ENCODE peak calls at places on chromosomes 7 and 10, in nine cellular contexts. One of them, this sample, is unnamed. For H3K9me3, the result is how much of the 10 kb centered on the place peaks cover.

GRCh38 chr10:90993340-90993739 is 72.5 kb upstream of the ANKRD1 start:
- DNase-seq in uterus: no peak
- DNase-seq in PC-9: no peak
- DNase-seq in colonic mucosa: no peak
- DNase-seq in tibial artery: no peak
- DNase-seq in Panc1: no peak
- DNase-seq in heart left ventricle: no peak
- DNase-seq in astrocyte: peak
- DNase-seq in PC-3: no peak
- DNase-seq in this sample: no peak

GRCh38 chr10:89613582-89613981 is 31.5 kb downstream of the PANK1 start:
- DNase-seq in uterus: no peak
- DNase-seq in PC-9: no peak
- DNase-seq in colonic mucosa: no peak
- DNase-seq in tibial artery: no peak
- DNase-seq in Panc1: no peak
- DNase-seq in heart left ventricle: no peak
- DNase-seq in astrocyte: no peak
- DNase-seq in PC-3: no peak
- DNase-seq in this sample: no peak

GRCh38 chr7:101575168-101575567 is 53.9 kb downstream of the MYL10 start:
- DNase-seq in uterus: no peak
- DNase-seq in PC-9: no peak
- DNase-seq in colonic mucosa: no peak
- DNase-seq in tibial artery: no peak
- DNase-seq in Panc1: no peak
- DNase-seq in heart left ventricle: no peak
- DNase-seq in astrocyte: no peak
- DNase-seq in PC-3: no peak
- DNase-seq in this sample: peak

GRCh38 chr7:157976406-157976805 is 611.2 kb downstream of the PTPRN2 start:
- DNase-seq in uterus: no peak
- DNase-seq in PC-9: no peak
- DNase-seq in colonic mucosa: no peak
- DNase-seq in tibial artery: peak
- DNase-seq in Panc1: no peak
- DNase-seq in heart left ventricle: no peak
- DNase-seq in astrocyte: no peak
- DNase-seq in PC-3: no peak
- DNase-seq in this sample: no peak

GRCh38 chr7:65441010-65441409 is 67.4 kb downstream of the ZNF92 start:
- DNase-seq in uterus: no peak
- DNase-seq in PC-9: no peak
- DNase-seq in colonic mucosa: no peak
- DNase-seq in tibial artery: no peak
- DNase-seq in Panc1: no peak
- DNase-seq in heart left ventricle: no peak
- DNase-seq in astrocyte: peak
- DNase-seq in PC-3: peak
- DNase-seq in this sample: no peak

GRCh38 chr7:102468416-102469350 is 3.9 kb downstream of the LRWD1 start:
- DNase-seq in uterus: no peak
- DNase-seq in PC-9: no peak
- DNase-seq in colonic mucosa: no peak
- DNase-seq in tibial artery: peak
- DNase-seq in Panc1: no peak
- DNase-seq in heart left ventricle: no peak
- DNase-seq in astrocyte: no peak
- DNase-seq in PC-3: no peak
- DNase-seq in this sample: no peak

GRCh38 chr7:6286486-6286885 is 14.1 kb upstream of the CYTH3 start:
- DNase-seq in uterus: no peak
- DNase-seq in PC-9: no peak
- DNase-seq in colonic mucosa: no peak
- DNase-seq in tibial artery: peak
- DNase-seq in Panc1: no peak
- DNase-seq in heart left ventricle: no peak
- DNase-seq in astrocyte: no peak
- DNase-seq in PC-3: no peak
- DNase-seq in this sample: no peak

GRCh38 chr10:125087897-125088215 is 72.5 kb downstream of the CTBP2 start:
- DNase-seq in uterus: no peak
- DNase-seq in PC-9: no peak
- DNase-seq in colonic mucosa: no peak
- DNase-seq in tibial artery: peak
- DNase-seq in Panc1: no peak
- DNase-seq in heart left ventricle: no peak
- DNase-seq in astrocyte: no peak
- DNase-seq in PC-3: no peak
- DNase-seq in this sample: no peak

GRCh38 chr7:16668049-16668858 is 22.3 kb downstream of the BZW2 start:
- DNase-seq in uterus: peak
- DNase-seq in PC-9: peak
- DNase-seq in colonic mucosa: no peak
- DNase-seq in tibial artery: peak
- DNase-seq in Panc1: peak
- DNase-seq in heart left ventricle: peak
- DNase-seq in astrocyte: peak
- DNase-seq in PC-3: peak
- DNase-seq in this sample: no peak

GRCh38 chr7:106153891-106154449 is 41.9 kb upstream of the SYPL1 start:
- DNase-seq in uterus: peak
- DNase-seq in PC-9: peak
- DNase-seq in colonic mucosa: peak
- DNase-seq in tibial artery: peak
- DNase-seq in Panc1: peak
- DNase-seq in heart left ventricle: peak
- DNase-seq in astrocyte: peak
- DNase-seq in PC-3: peak
- DNase-seq in this sample: peak
- TF ChIP-seq CTCF in uterus: peak
- TF ChIP-seq CTCF in PC-9: peak
- TF ChIP-seq CTCF in colonic mucosa: peak
- TF ChIP-seq CTCF in tibial artery: peak
- TF ChIP-seq CTCF in Panc1: peak
- TF ChIP-seq CTCF in heart left ventricle: peak
- TF ChIP-seq CTCF in astrocyte: peak
- TF ChIP-seq CTCF in PC-3: peak
- TF ChIP-seq CTCF in this sample: peak

DNA sequence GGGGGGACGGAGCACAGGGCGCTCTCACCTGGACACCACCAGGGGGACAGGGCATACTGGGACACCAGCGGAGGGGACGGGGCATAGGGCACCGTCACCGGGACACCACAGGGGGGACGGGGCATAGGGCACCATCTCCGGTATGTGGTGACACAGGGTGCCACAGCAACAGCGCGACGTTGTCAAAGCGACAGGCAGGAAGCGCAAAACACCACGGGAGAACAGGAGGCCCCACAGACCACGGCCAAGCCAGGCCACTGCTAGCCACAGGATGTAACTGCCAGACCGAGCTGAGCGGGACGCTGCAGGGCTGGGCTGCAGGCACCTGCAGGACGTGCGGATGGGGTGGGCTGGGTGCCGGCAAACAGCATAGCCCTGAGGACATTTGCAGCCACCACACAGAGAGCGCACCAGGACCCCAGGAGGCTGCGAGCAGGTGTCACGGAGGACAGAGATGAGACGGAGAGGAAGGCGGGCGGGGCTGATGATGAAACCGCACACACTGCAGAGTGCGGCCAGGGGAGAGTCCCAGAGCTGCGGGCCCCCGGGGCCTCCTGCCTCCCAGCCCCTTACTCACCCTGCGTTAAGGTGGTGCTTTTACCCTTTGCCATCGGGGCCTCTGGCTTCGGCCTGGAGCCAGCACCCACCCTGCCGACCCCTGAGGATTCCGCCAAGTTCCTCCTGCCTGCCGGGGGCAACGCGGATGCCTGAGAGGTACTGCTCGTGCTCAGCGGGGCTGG is 17.5 kb downstream of the MICALL2 start:
- DNase-seq in uterus: no peak
- DNase-seq in PC-9: no peak
- DNase-seq in colonic mucosa: no peak
- DNase-seq in tibial artery: no peak
- DNase-seq in Panc1: no peak
- DNase-seq in heart left ventricle: no peak
- DNase-seq in astrocyte: no peak
- DNase-seq in PC-3: no peak
- DNase-seq in this sample: no peak
- H3K4me3 ChIP-seq in uterus: no peak
- H3K4me3 ChIP-seq in PC-9: no peak
- H3K4me3 ChIP-seq in colonic mucosa: no peak
- H3K4me3 ChIP-seq in tibial artery: no peak
- H3K4me3 ChIP-seq in Panc1: no peak
- H3K4me3 ChIP-seq in heart left ventricle: no peak
- H3K4me3 ChIP-seq in astrocyte: no peak
- H3K4me3 ChIP-seq in PC-3: no peak
- H3K4me3 ChIP-seq in this sample: no peak

DNA sequence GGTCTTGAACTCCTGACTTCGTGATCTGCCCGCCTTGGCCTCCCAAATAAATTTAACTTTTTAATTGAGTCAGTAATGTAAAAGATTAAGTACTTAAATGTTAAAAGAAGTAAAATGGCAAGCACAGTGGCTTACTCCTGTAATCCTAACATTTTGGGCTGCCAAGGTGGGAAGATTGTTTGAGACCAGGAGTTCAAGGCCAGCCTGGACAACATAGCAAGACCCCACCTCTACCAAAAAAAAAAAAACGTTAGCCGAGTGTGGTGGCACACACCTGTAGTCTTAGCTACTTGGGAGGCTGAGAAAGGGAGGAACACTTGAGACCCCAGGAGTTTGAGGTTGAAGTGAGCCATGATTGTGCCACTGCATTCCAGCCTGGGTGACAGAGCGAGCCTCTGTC is 26.1 kb downstream of the PHTF2 start:
- DNase-seq in uterus: no peak
- DNase-seq in PC-9: no peak
- DNase-seq in colonic mucosa: no peak
- DNase-seq in tibial artery: no peak
- DNase-seq in Panc1: no peak
- DNase-seq in heart left ventricle: no peak
- DNase-seq in astrocyte: no peak
- DNase-seq in PC-3: no peak
- DNase-seq in this sample: no peak
- H3K9me3 ChIP-seq in uterus: under half
- H3K9me3 ChIP-seq in PC-9: under half
- H3K9me3 ChIP-seq in colonic mucosa: under half
- H3K9me3 ChIP-seq in tibial artery: under half
- H3K9me3 ChIP-seq in Panc1: under half
- H3K9me3 ChIP-seq in heart left ventricle: under half
- H3K9me3 ChIP-seq in astrocyte: under half
- H3K9me3 ChIP-seq in PC-3: under half
- H3K9me3 ChIP-seq in this sample: under half

DNA sequence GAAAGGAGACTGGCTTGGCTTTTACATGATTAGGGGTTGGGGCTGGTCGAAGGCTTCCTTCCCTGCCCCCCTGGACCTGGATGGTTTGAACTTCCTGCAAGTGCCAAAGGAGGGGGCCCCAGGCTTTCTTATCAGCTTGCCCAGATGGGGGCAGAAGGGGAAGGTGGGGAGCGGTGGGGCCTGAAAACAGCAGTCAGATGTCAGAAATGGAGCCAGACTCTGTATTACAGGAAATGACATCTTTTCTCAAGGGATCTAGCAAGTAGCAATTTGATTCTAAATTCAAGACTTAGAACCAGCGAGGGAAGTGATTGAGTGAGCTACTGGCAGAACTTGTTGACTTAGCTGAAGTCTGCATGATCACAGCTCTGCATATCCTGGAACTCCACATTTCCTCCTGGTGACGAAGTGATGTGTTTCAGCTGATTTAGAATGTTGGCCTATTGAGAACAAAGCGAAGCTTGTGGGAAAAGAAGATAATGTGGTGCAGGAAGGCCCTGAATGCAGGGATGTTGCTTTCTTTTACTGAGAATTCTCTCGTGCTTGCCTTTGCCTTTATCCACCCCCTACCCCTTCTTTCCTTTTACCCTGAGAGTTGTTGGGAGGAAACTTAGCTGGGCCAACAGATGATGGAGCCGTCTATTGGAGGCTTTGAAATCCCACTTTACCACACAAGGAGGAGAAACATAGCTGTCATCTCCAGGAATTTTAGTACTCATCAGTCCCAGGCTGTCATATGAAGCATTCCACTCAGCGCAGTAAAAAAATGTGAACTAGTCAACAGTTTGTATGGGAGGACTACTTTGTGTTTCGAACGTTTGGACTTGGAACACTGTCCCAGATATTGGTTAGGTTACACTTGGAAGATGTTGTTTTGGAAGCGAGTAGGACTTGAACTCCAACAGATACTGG is 43.2 kb downstream of the CCNY start:
- DNase-seq in uterus: no peak
- DNase-seq in PC-9: no peak
- DNase-seq in colonic mucosa: no peak
- DNase-seq in tibial artery: peak
- DNase-seq in Panc1: no peak
- DNase-seq in heart left ventricle: peak
- DNase-seq in astrocyte: peak
- DNase-seq in PC-3: peak
- DNase-seq in this sample: no peak
- TF ChIP-seq CTCF in uterus: no peak
- TF ChIP-seq CTCF in PC-9: no peak
- TF ChIP-seq CTCF in colonic mucosa: no peak
- TF ChIP-seq CTCF in tibial artery: no peak
- TF ChIP-seq CTCF in Panc1: no peak
- TF ChIP-seq CTCF in heart left ventricle: no peak
- TF ChIP-seq CTCF in astrocyte: no peak
- TF ChIP-seq CTCF in PC-3: peak
- TF ChIP-seq CTCF in this sample: no peak

This sample was measured in ascending aorta.